ENCODE peak calls at places on chromosomes 11 and 22, in ten cellular contexts. Q is left cardiac atrium, E is T-helper 1 cell, U is cardiac muscle cell, N is left ventricle myocardium inferior, V is NCI-H524, A is HuH-7.5, C is osteocyte, H is HCT116, G is sciatic nerve. Y is an unnamed sample.

GRCh38 chr22:43477966-43478365 is 66.2 kb downstream of the MPPED1 start:
- DNase-seq in Q (no peak), A (no peak), N (no peak), C (no peak), U (no peak), E (no peak), H (no peak), V (no peak), G (no peak), Y (no peak)

GRCh38 chr11:86174101-86175046 is 70.2 kb upstream of the EED start:
- DNase-seq in U (peak; percentile 98), E (no peak), G (peak; percentile 82), Q (peak; percentile 92), C (peak; percentile 85), N (peak; percentile 77), H (no peak), V (no peak), A (no peak), Y (no peak)

GRCh38 chr22:45042263-45042662 is 32.5 kb upstream of the PHF21B start:
- DNase-seq in N (no peak), A (no peak), E (no peak), Q (no peak), U (no peak), H (no peak), C (no peak), G (no peak), V (no peak), Y (no peak)

GRCh38 chr22:49670610-49671330 is 156.9 kb downstream of the BRD1 start:
- DNase-seq in N (no peak), E (no peak), Q (peak; percentile 38), G (peak; percentile 50), A (no peak), H (no peak), C (no peak), U (no peak), V (peak; percentile 11), Y (no peak)

GRCh38 chr22:35921777-35922176 is 106.8 kb downstream of the RBFOX2 start:
- DNase-seq in C (peak; percentile 85), A (no peak), H (peak; percentile 76), N (no peak), U (peak; percentile 93), E (no peak), G (peak; percentile 68), V (peak; percentile 45), Q (peak; percentile 64), Y (peak; percentile 22)

GRCh38 chr11:46686886-46687810 is 13.3 kb downstream of the ARHGAP1 start:
- DNase-seq in N (no peak), V (no peak), U (peak; percentile 89), Q (peak; percentile 43), E (no peak), C (no peak), G (no peak), H (no peak), A (no peak), Y (peak; percentile 94)

GRCh38 chr11:36622431-36623136 is 24.5 kb upstream of the RAG2 start:
- DNase-seq in E (no peak), N (no peak), Q (no peak), V (peak; percentile 1), G (no peak), A (no peak), U (peak; percentile 49), C (no peak), H (peak; percentile 12), Y (no peak)

GRCh38 chr11:13486926-13487660 is 8.7 kb downstream of the PTH start:
- DNase-seq in U (peak; percentile 58), Q (peak; percentile 53), N (peak; percentile 63), G (peak; percentile 60), A (no peak), C (no peak), E (peak; percentile 54), V (peak; percentile 16), H (no peak), Y (peak; percentile 46)

GRCh38 chr22:38733329-38734202 is 22.2 kb downstream of the SUN2 start:
- DNase-seq in H (no peak), Q (peak; percentile 51), A (peak; percentile 57), U (peak; percentile 27), E (peak; percentile 40), V (peak; percentile 68), N (peak; percentile 64), C (no peak), G (no peak), Y (peak; percentile 44)

GRCh38 chr11:63212742-63213141 is 30.7 kb downstream of the SLC22A25 start:
- DNase-seq in V (no peak), C (no peak), N (no peak), A (no peak), G (no peak), E (no peak), U (peak; percentile 29), Q (no peak), H (peak; percentile 10), Y (no peak)

GRCh38 chr11:93085097-93085496 is 112.7 kb downstream of the SLC36A4 start:
- DNase-seq in C (no peak), A (no peak), G (no peak), H (no peak), Q (no peak), U (peak; percentile 88), E (no peak), N (no peak), V (no peak), Y (no peak)

GRCh38 chr22:19605508-19606331 is 81.5 kb upstream of the CLDN5 start:
- DNase-seq in E (no peak), G (no peak), A (no peak), C (no peak), V (no peak), N (no peak), Q (no peak), H (no peak), U (no peak), Y (no peak)

GRCh38 chr11:66047541-66048365 is 1.2 kb downstream of the GAL3ST3 start:
- DNase-seq in Q (no peak), H (no peak), E (no peak), A (no peak), U (no peak), V (no peak), N (no peak), G (no peak), C (no peak), Y (no peak)

GRCh38 chr22:46446799-46447198 is 90.6 kb downstream of the CELSR1 start:
- DNase-seq in G (no peak), U (peak; percentile 52), N (no peak), E (no peak), V (no peak), C (no peak), Q (no peak), A (no peak), H (no peak), Y (no peak)

GRCh38 chr11:34604909-34605308 is 16.0 kb upstream of the EHF start:
- DNase-seq in Q (no peak), G (no peak), C (no peak), H (no peak), A (no peak), N (no peak), V (no peak), U (no peak), E (no peak), Y (no peak)

GRCh38 chr11:27857588-27857987 is 157.3 kb upstream of the BDNF start:
- DNase-seq in E (no peak), A (no peak), V (no peak), G (no peak), C (no peak), H (no peak), N (no peak), U (no peak), Q (no peak), Y (no peak)

Y was measured in DMS153.